ENCODE peak calls at places on chromosomes 4 and X, in five cellular contexts. P, F, O, Q and N are unnamed samples.

GRCh38 chrX:154019061-154019621 is 561 bp downstream of the IRAK1 start:
- DNase-seq in P (peak; percentile 26), F (no peak), O (no peak), Q (no peak), N (no peak)

GRCh38 chr4:38283724-38284123 is 323.5 kb downstream of the PTTG2 start:
- DNase-seq in P (no peak), F (no peak), O (peak; percentile 15), Q (no peak), N (no peak)

GRCh38 chr4:69038582-69038981 is 57.7 kb upstream of the UGT2B7 start:
- DNase-seq in P (no peak), F (no peak), O (no peak), Q (peak; percentile 10), N (no peak)

GRCh38 chr4:89000844-89001360 is 56.1 kb downstream of the FAM13A start:
- DNase-seq in P (peak; percentile 20), F (no peak), O (peak; percentile 78), Q (peak; percentile 68), N (no peak)

GRCh38 chr4:134465417-134465816 is 263.8 kb upstream of the PABPC4L start:
- DNase-seq in P (peak; percentile 3), F (no peak), O (no peak), Q (peak; percentile 7), N (no peak)

GRCh38 chr4:175453456-175453855 is 358.6 kb downstream of the GPM6A start:
- DNase-seq in P (no peak), F (no peak), O (peak; percentile 13), Q (peak; percentile 24), N (no peak)

GRCh38 chr4:184019084-184019483 is 114.0 kb downstream of the STOX2 start:
- DNase-seq in P (no peak), F (no peak), O (no peak), Q (no peak), N (no peak)

GRCh38 chr4:1035510-1035909 is 24.1 kb downstream of the FGFRL1 start:
- DNase-seq in P (no peak), F (no peak), O (no peak), Q (no peak), N (no peak)

GRCh38 chr4:3473943-3474335 is 10.8 kb downstream of the DOK7 start:
- DNase-seq in P (no peak), F (no peak), O (no peak), Q (no peak), N (no peak)

GRCh38 chrX:49209434-49210251 is 9.7 kb upstream of the SYP start:
- DNase-seq in P (peak; percentile 45), F (no peak), O (no peak), Q (peak; percentile 7), N (no peak)

GRCh38 chrX:139448996-139449395 is 81.5 kb upstream of the F9 start:
- DNase-seq in P (no peak), F (no peak), O (peak; percentile 1), Q (no peak), N (no peak)

GRCh38 chrX:17039826-17040225 is 93.4 kb downstream of the REPS2 start:
- DNase-seq in P (no peak), F (no peak), O (peak; percentile 71), Q (peak; percentile 82), N (no peak)

GRCh38 chr4:88535090-88535755 is 11.6 kb upstream of the PYURF start:
- DNase-seq in P (no peak), F (no peak), O (no peak), Q (no peak), N (no peak)

GRCh38 chrX:112968351-112969133 is 127.9 kb upstream of the AMOT start:
- DNase-seq in P (no peak), F (no peak), O (no peak), Q (no peak), N (no peak)

GRCh38 chrX:270848-271367 is 10.3 kb upstream of the PLCXD1 start:
- DNase-seq in P (no peak), F (no peak), O (no peak), Q (no peak), N (no peak)

GRCh38 chrX:72050011-72050410 is 81.7 kb downstream of the RTL5 start:
- DNase-seq in P (no peak), F (peak; percentile 18), O (peak; percentile 63), Q (no peak), N (no peak)

GRCh38 chr4:159047478-159048165 is 55.3 kb upstream of the RAPGEF2 start:
- DNase-seq in P (no peak), F (no peak), O (peak; percentile 81), Q (peak; percentile 98), N (no peak)

GRCh38 chr4:10587697-10588096 is 96.9 kb downstream of the CLNK start:
- DNase-seq in P (no peak), F (no peak), O (peak; percentile 9), Q (no peak), N (no peak)

GRCh38 chr4:145278341-145279121 is 98.1 kb upstream of the OTUD4 start:
- DNase-seq in P (no peak), F (no peak), O (peak; percentile 61), Q (peak; percentile 22), N (no peak)

GRCh38 chr4:43047044-43047443 is 154.5 kb downstream of the GRXCR1 start:
- DNase-seq in P (peak; percentile 46), F (no peak), O (no peak), Q (no peak), N (no peak)

GRCh38 chrX:13265549-13266132 is 54.2 kb downstream of the ATXN3L start:
- DNase-seq in P (peak; percentile 52), F (no peak), O (no peak), Q (no peak), N (no peak)

GRCh38 chr4:20158195-20158594 is 93.5 kb upstream of the SLIT2 start:
- DNase-seq in P (no peak), F (no peak), O (no peak), Q (no peak), N (no peak)

GRCh38 chrX:132737743-132738142 is 220.7 kb downstream of the HS6ST2 start:
- DNase-seq in P (no peak), F (no peak), O (no peak), Q (no peak), N (no peak)

GRCh38 chr4:89708903-89709361 is 128.0 kb downstream of the SNCA start:
- DNase-seq in P (peak; percentile 36), F (no peak), O (peak; percentile 64), Q (peak; percentile 60), N (no peak)

GRCh38 chrX:135480076-135480475 is 40.4 kb upstream of the INTS6L start:
- DNase-seq in P (no peak), F (no peak), O (no peak), Q (no peak), N (no peak)

GRCh38 chrX:104750146-104750699 is 184.2 kb downstream of the IL1RAPL2 start:
- DNase-seq in P (no peak), F (no peak), O (no peak), Q (no peak), N (no peak)

GRCh38 chrX:73821921-73822559 is 259.0 kb downstream of the CHIC1 start:
- DNase-seq in P (no peak), F (no peak), O (no peak), Q (no peak), N (no peak)

GRCh38 chr4:131430302-131430701 is 1718.8 kb upstream of the PCDH10 start:
- DNase-seq in P (no peak), F (no peak), O (peak; percentile 0), Q (peak; percentile 11), N (no peak)

GRCh38 chr4:112370466-112370865 is 73.3 kb downstream of the ALPK1 start:
- DNase-seq in P (no peak), F (no peak), O (no peak), Q (no peak), N (no peak)

GRCh38 chr4:84673475-84674230 is 90.7 kb downstream of the CDS1 start:
- DNase-seq in P (peak; percentile 64), F (peak; percentile 65), O (peak; percentile 92), Q (peak; percentile 87), N (peak; percentile 76)

GRCh38 chrX:154486396-154487207 is at the start of gene UBL4A:
- DNase-seq in P (peak; percentile 94), F (no peak), O (peak; percentile 38), Q (peak; percentile 80), N (no peak)

GRCh38 chr4:79253930-79254329 is 71.9 kb downstream of the NAA11 start:
- DNase-seq in P (no peak), F (no peak), O (no peak), Q (no peak), N (no peak)

GRCh38 chrX:115602308-115602707 is 41.3 kb downstream of the PLS3 start:
- DNase-seq in P (no peak), F (no peak), O (no peak), Q (no peak), N (no peak)

GRCh38 chrX:69028006-69028760 is 137.1 kb downstream of the PJA1 start:
- DNase-seq in P (no peak), F (no peak), O (no peak), Q (no peak), N (no peak)

GRCh38 chr4:138398297-138398696 is 156.1 kb upstream of the SLC7A11 start:
- DNase-seq in P (no peak), F (no peak), O (peak; percentile 32), Q (no peak), N (no peak)

GRCh38 chrX:39730671-39731389 is 366.9 kb downstream of the BCOR start:
- DNase-seq in P (peak; percentile 94), F (peak; percentile 74), O (peak; percentile 75), Q (peak; percentile 82), N (peak; percentile 68)

GRCh38 chrX:134469481-134469880 is 9.5 kb downstream of the HPRT1 start:
- DNase-seq in P (no peak), F (no peak), O (peak; percentile 52), Q (peak; percentile 46), N (peak; percentile 23)

GRCh38 chrX:70998402-70999027 is 67.6 kb upstream of the SLC7A3 start:
- DNase-seq in P (peak; percentile 68), F (peak; percentile 12), O (peak; percentile 66), Q (peak; percentile 59), N (peak; percentile 16)